ENCODE peak calls at places on chromosomes 5 and 9, in four cellular contexts. A is tibial nerve, B is hepatocyte, X is IMR-90. N is an unnamed sample. For H3K9me3, H3K36me3 and H3K4me1, the result is how much of the 10 kb centered on the place peaks cover.

GRCh38 chr5:14190194-14191164 is 47.3 kb downstream of the TRIO start:
- DNase-seq in B (peak), X (peak), A (no peak), N (no peak)

GRCh38 chr5:50704730-50705129 is 38.3 kb downstream of the PARP8 start:
- DNase-seq in X (no peak), B (no peak), A (no peak), N (no peak)

GRCh38 chr9:124222918-124223720 is 34.6 kb upstream of the NEK6 start:
- DNase-seq in B (peak), X (peak), A (peak), N (no peak)

GRCh38 chr5:108345541-108346171 is 36.2 kb downstream of the FBXL17 start:
- DNase-seq in B (peak), X (peak), A (no peak), N (no peak)

GRCh38 chr5:18465833-18466681 is 831.8 kb downstream of the TAF11L14 start:
- DNase-seq in X (peak), B (peak), A (peak), N (no peak)

GRCh38 chr5:90645024-90645610 is 86.5 kb downstream of the ADGRV1 start:
- DNase-seq in X (no peak), B (peak), A (no peak), N (no peak)

GRCh38 chr9:77901771-77902170 is 129.8 kb downstream of the GNAQ start:
- DNase-seq in B (no peak), A (no peak), X (no peak), N (no peak)

GRCh38 chr5:142017832-142018427 is 5.1 kb upstream of the GNPDA1 start:
- DNase-seq in B (no peak), A (no peak), X (peak), N (no peak)

GRCh38 chr9:23693374-23693773 is 132.7 kb downstream of the ELAVL2 start:
- DNase-seq in X (no peak), B (no peak), A (no peak), N (no peak)

GRCh38 chr9:19934301-19934868 is 145.5 kb upstream of the SLC24A2 start:
- DNase-seq in X (peak), A (peak), B (peak), N (no peak)

GRCh38 chr9:14306672-14307646 is 7.0 kb downstream of the NFIB start:
- DNase-seq in X (peak), B (no peak), A (no peak), N (no peak)

GRCh38 chr5:148014276-148014675 is 49.5 kb upstream of the SPINK5 start:
- DNase-seq in B (no peak), A (no peak), X (no peak), N (no peak)

GRCh38 chr9:32348289-32348688 is 36.2 kb upstream of the ACO1 start:
- DNase-seq in A (no peak), B (no peak), X (no peak), N (no peak)

GRCh38 chr9:32345243-32345642 is 39.2 kb upstream of the ACO1 start:
- DNase-seq in A (no peak), X (no peak), B (no peak), N (no peak)

GRCh38 chr9:32351845-32352244 is 32.6 kb upstream of the ACO1 start:
- DNase-seq in X (peak), B (no peak), A (no peak), N (no peak)

DNA sequence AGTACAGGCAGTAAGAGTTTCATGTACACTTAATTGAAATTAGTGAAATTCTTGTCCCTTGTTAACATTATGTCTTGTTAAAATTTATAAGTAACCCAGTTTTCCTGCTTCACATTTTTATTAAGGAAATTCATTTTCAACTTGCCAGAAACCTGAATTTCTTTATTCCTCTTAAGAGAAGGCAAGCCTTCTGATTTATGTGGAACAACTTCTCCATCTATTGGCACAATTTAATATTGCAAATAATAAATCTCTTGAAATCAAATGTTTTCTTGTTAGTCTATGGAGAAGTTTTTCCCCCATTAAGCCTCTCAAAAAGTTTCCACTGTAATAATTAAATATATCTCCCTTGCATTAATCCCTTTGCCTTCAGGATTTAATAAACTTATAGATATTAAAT is 33.8 kb upstream of the ACO1 start:
- DNase-seq in B (peak), A (no peak), X (peak), N (no peak)
- H3K9me3 ChIP-seq in B (under half), A (under half), X (under half), N (under half)

DNA sequence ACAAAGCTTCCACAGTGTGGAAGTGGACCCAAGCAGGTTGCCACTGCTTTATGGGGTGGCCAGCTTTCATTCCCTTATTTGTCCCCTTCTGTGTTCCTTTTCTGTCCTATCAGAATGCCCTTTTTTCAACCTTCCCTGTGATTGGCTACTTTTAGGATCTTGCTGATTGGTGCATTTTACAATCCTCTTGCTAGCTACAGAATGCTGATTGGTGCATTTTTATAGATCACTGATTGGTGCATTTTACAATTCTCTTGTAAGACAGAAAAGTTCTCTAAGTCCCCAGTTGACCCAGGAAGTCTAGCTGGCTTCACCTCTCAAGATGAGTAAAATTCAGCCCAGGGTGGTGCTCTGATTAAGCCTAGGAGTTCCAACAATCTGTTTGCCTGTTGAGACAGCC is 157.2 kb upstream of the ERCC6L2 start:
- DNase-seq in X (no peak), A (no peak), B (no peak), N (no peak)
- H3K36me3 ChIP-seq in X (under half), A (under half), B (under half), N (under half)

GRCh38 chr5:76488969-76489368 is 85.9 kb downstream of the IQGAP2 start:
- DNase-seq in B (no peak), A (no peak), X (no peak), N (no peak)

GRCh38 chr5:76489877-76490688 is 87.0 kb downstream of the IQGAP2 start:
- DNase-seq in A (no peak), X (no peak), B (no peak), N (no peak)

GRCh38 chr5:76492819-76493189 is 89.7 kb downstream of the IQGAP2 start:
- DNase-seq in B (no peak), X (no peak), A (no peak), N (no peak)

GRCh38 chr5:76493190-76493837 is 90.2 kb downstream of the IQGAP2 start:
- DNase-seq in X (no peak), A (no peak), B (no peak), N (no peak)

DNA sequence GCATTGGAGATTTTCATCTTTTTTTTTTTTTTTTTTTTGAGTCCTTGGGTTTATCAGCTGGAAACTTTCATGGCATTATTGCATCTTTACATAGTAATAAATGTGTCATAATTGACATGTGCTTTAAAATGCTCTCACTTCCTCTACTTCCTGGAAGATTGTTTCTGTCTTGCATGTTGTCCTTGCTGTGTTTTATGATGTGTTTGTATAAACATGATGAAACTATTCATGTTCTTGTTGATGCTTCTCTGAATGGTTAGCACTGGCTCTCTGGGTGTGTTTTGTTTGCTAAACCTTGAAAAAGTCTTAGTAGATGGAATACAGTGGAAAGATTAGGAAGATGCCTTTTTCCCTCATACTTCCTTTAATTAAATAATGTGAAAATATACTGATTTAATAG is 87.9 kb downstream of the IQGAP2 start:
- DNase-seq in X (no peak), B (peak), A (no peak), N (no peak)
- H3K4me1 ChIP-seq in X (under half), B (under half), A (under half), N (under half)

GRCh38 chr5:179137643-179138567 is 77.7 kb downstream of the ZNF354C start:
- DNase-seq in A (no peak), X (no peak), B (no peak), N (no peak)

GRCh38 chr5:179135006-179135405 is 74.8 kb downstream of the ZNF354C start:
- DNase-seq in B (no peak), A (no peak), X (no peak), N (no peak)

GRCh38 chr5:179134511-179134910 is 74.3 kb downstream of the ZNF354C start:
- DNase-seq in A (no peak), B (no peak), X (no peak), N (no peak)

GRCh38 chr5:179137001-179137642 is 76.9 kb downstream of the ZNF354C start:
- DNase-seq in A (no peak), B (no peak), X (no peak), N (no peak)

GRCh38 chr5:179135441-179136215 is 75.5 kb downstream of the ZNF354C start:
- DNase-seq in B (no peak), A (no peak), X (no peak), N (no peak)
- H3K9me3 ChIP-seq in B (under half), A (under half), X (under half), N (under half)

GRCh38 chr9:131521822-131522221 is 9.2 kb downstream of the UCK1 start:
- DNase-seq in A (no peak), X (no peak), B (no peak), N (no peak)
- H3K36me3 ChIP-seq in A (under half), X (half or more), B (under half), N (half or more)

GRCh38 chr9:136593581-136593980 is 47.7 kb upstream of the NOTCH1 start:
- DNase-seq in X (no peak), B (no peak), A (no peak), N (no peak)
- H3K4me1 ChIP-seq in X (under half), B (under half), A (under half), N (under half)

GRCh38 chr5:119301210-119301609 is 54.6 kb upstream of the TNFAIP8 start:
- DNase-seq in B (no peak), X (no peak), A (no peak), N (no peak)
- H3K9me3 ChIP-seq in B (under half), X (under half), A (under half), N (under half)

GRCh38 chr5:1493941-1494340 is 29.8 kb downstream of the LPCAT1 start:
- DNase-seq in B (no peak), X (no peak), A (no peak), N (no peak)

GRCh38 chr5:1495525-1495897 is 28.2 kb downstream of the LPCAT1 start:
- DNase-seq in A (no peak), X (no peak), B (no peak), N (no peak)

GRCh38 chr5:1492757-1493156 is 31.0 kb downstream of the LPCAT1 start:
- DNase-seq in X (no peak), B (no peak), A (no peak), N (no peak)

GRCh38 chr5:1494780-1495524 is 28.8 kb downstream of the LPCAT1 start:
- DNase-seq in A (no peak), X (no peak), B (no peak), N (no peak)

DNA sequence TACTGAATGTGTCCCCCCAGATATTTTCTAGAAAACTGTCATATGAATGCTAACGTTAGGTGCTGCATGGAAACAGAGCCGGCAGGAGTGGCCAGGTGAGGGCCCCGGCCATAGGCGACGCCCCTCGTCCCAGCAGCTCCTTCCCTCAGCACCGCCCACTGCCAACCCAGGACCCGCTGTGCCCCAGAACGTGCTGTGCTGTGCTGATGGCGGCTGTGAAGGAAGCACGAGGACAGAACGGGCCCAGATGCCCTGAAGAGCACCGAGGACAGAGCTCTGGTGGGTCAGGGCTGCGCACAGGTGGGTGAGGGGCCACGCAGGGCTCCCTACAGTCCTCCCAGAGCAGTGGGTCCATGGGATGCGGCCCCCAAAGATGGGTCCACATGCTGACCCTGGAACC is 30.3 kb downstream of the LPCAT1 start:
- DNase-seq in B (no peak), X (no peak), A (no peak), N (no peak)
- H3K36me3 ChIP-seq in B (under half), X (half or more), A (under half), N (half or more)